ENCODE peak calls at places on chromosomes 13 and 19, in four cellular contexts. H, E, K and A are unnamed samples.

GRCh38 chr19:56983804-56984203 is 136.0 kb upstream of the USP29 start:
- DNase-seq in H (no peak), E (no peak), K (no peak), A (no peak)

GRCh38 chr13:110337287-110337686 is 30.2 kb downstream of the COL4A2 start:
- DNase-seq in H (no peak), E (no peak), K (no peak), A (no peak)

GRCh38 chr13:30173301-30173605 is 134.1 kb downstream of the KATNAL1 start:
- DNase-seq in H (no peak), E (no peak), K (no peak), A (no peak)

GRCh38 chr13:42548731-42549554 is 25.0 kb upstream of the TNFSF11 start:
- DNase-seq in H (peak), E (no peak), K (no peak), A (peak)

GRCh38 chr13:109657395-109657794 is 129.0 kb downstream of the IRS2 start:
- DNase-seq in H (no peak), E (no peak), K (no peak), A (no peak)

GRCh38 chr19:34731019-34731829 is 2.8 kb upstream of the ZNF181 start:
- DNase-seq in H (no peak), E (no peak), K (no peak), A (no peak)

GRCh38 chr19:8483165-8483564 is 19.3 kb downstream of the PRAM1 start:
- DNase-seq in H (no peak), E (no peak), K (no peak), A (no peak)

GRCh38 chr19:36604656-36605100 is 435 bp upstream of the ZNF382 start:
- DNase-seq in H (peak), E (peak), K (peak), A (peak)

GRCh38 chr13:41599619-41600018 is 142.3 kb downstream of the RGCC start:
- DNase-seq in H (no peak), E (no peak), K (no peak), A (no peak)

GRCh38 chr19:7833225-7834156 is 3.5 kb downstream of the EVI5L start:
- DNase-seq in H (peak), E (no peak), K (peak), A (no peak)

GRCh38 chr19:35805518-35806102 is 7.0 kb downstream of the PRODH2 start:
- DNase-seq in H (no peak), E (no peak), K (no peak), A (no peak)

GRCh38 chr13:48151766-48152165 is 56.9 kb upstream of the MED4 start:
- DNase-seq in H (no peak), E (no peak), K (no peak), A (no peak)

GRCh38 chr13:59112375-59112774 is 1051.4 kb downstream of the DIAPH3 start:
- DNase-seq in H (peak), E (no peak), K (no peak), A (peak)

GRCh38 chr19:40662925-40663711 is 27.3 kb downstream of the NUMBL start:
- DNase-seq in H (peak), E (peak), K (peak), A (peak)
- TF ChIP-seq POLR2A in H (no peak), E (no peak), K (no peak), A (no peak)

DNA sequence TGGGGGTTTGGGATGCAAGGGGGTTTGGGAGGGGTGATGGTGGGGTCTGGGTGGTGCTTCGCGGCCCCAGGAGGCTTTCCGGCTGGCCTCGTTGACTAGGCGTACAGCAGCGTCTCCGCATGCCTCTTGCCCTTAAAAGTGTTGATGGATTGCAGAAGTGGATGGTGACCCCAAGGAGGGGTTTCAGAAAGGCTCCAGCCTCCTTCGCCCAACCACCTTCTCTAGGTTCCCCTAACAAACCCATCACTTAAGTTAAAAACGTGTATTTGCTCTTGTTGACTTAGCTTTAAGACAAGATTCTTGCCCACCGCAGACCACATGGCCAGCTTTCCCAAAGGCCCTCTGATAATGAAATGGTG is 8.1 kb upstream of the TSHZ3 start:
- DNase-seq in H (no peak), E (no peak), K (no peak), A (no peak)
- TF ChIP-seq CTCF in H (peak), E (no peak), K (no peak), A (no peak)

GRCh38 chr19:5695649-5696195 is 5.6 kb downstream of the RPL36 start:
- DNase-seq in H (no peak), E (no peak), K (no peak), A (no peak)
- TF ChIP-seq POLR2A in H (no peak), E (no peak), K (peak), A (no peak)

GRCh38 chr19:40342644-40343311 is 5.4 kb downstream of the C19orf47 start:
- DNase-seq in H (no peak), E (no peak), K (no peak), A (no peak)
- TF ChIP-seq CTCF in H (no peak), E (no peak), K (no peak), A (no peak)

GRCh38 chr19:10501971-10502523 is 1.1 kb downstream of the KEAP1 start:
- DNase-seq in H (peak), E (peak), K (peak), A (peak)
- TF ChIP-seq POLR2A in H (no peak), E (peak), K (peak), A (peak)

GRCh38 chr19:43432866-43433673 is 18.4 kb downstream of the TEX101 start:
- DNase-seq in H (peak), E (no peak), K (peak), A (peak)
- TF ChIP-seq CTCF in H (peak), E (peak), K (peak), A (peak)

GRCh38 chr13:66528903-66529576 is 701.1 kb downstream of the PCDH9 start:
- DNase-seq in H (no peak), E (no peak), K (no peak), A (no peak)
- TF ChIP-seq POLR2A in H (no peak), E (no peak), K (no peak), A (no peak)

GRCh38 chr19:32677657-32678056 is 2.0 kb downstream of the RGS9BP start:
- DNase-seq in H (no peak), E (no peak), K (no peak), A (peak)
- TF ChIP-seq CTCF in H (no peak), E (no peak), K (no peak), A (no peak)